ENCODE peak calls at places on chromosome 10, in five cellular contexts. R is HepG2, M is K562, L is H1, Y is GM12878. Q is an unnamed sample.
A peak's percentile ranks its signal among the peaks of the same experiment; 100 is the strongest.

GRCh38 chr10:76176166-76176550 is 744.7 kb downstream of the LRMDA start:
- DNase-seq in R (no peak), M (no peak), L (no peak), Y (no peak), Q (no peak)

GRCh38 chr10:110733256-110733952 is 89.3 kb downstream of the RBM20 start:
- DNase-seq in R (no peak), M (no peak), L (no peak), Y (no peak), Q (no peak)

GRCh38 chr10:46257099-46257498 is 29.7 kb upstream of the ANTXRL start:
- DNase-seq in R (no peak), M (no peak), L (no peak), Y (no peak), Q (no peak)

GRCh38 chr10:131831561-131831960 is 69.2 kb upstream of the PPP2R2D start:
- DNase-seq in R (no peak), M (no peak), L (no peak), Y (no peak), Q (no peak)

GRCh38 chr10:51666476-51666875 is 32.9 kb downstream of the CSTF2T start:
- DNase-seq in R (no peak), M (no peak), L (no peak), Y (no peak), Q (no peak)

GRCh38 chr10:125201108-125201524 is 40.8 kb upstream of the CTBP2 start:
- DNase-seq in R (no peak), M (no peak), L (no peak), Y (peak; percentile 17), Q (peak; percentile 26)

GRCh38 chr10:92239185-92239599 is 51.7 kb downstream of the CPEB3 start:
- DNase-seq in R (no peak), M (no peak), L (no peak), Y (no peak), Q (no peak)

GRCh38 chr10:132443998-132444876 is 47.2 kb downstream of the PWWP2B start:
- DNase-seq in R (no peak), M (peak; percentile 55), L (no peak), Y (no peak), Q (no peak)

GRCh38 chr10:15321431-15322321 is 49.4 kb downstream of the FAM171A1 start:
- DNase-seq in R (no peak), M (no peak), L (no peak), Y (no peak), Q (no peak)

GRCh38 chr10:114967071-114967470 is 29.1 kb downstream of the TRUB1 start:
- DNase-seq in R (peak; percentile 7), M (no peak), L (no peak), Y (no peak), Q (no peak)
- TF ChIP-seq SRF in R (no peak), M (no peak), L (no peak), Y (no peak), Q (no peak)

GRCh38 chr10:100348389-100348927 is 1.4 kb downstream of the SCD start:
- DNase-seq in R (no peak), M (no peak), L (no peak), Y (no peak), Q (no peak)
- H3K4me3 ChIP-seq in R (peak overlapping the region; percentile 95), M (peak overlapping the region; percentile 93), L (peak overlapping the region; percentile 92), Y (peak overlapping the region; percentile 86), Q (peak overlapping the region; percentile 92)

DNA sequence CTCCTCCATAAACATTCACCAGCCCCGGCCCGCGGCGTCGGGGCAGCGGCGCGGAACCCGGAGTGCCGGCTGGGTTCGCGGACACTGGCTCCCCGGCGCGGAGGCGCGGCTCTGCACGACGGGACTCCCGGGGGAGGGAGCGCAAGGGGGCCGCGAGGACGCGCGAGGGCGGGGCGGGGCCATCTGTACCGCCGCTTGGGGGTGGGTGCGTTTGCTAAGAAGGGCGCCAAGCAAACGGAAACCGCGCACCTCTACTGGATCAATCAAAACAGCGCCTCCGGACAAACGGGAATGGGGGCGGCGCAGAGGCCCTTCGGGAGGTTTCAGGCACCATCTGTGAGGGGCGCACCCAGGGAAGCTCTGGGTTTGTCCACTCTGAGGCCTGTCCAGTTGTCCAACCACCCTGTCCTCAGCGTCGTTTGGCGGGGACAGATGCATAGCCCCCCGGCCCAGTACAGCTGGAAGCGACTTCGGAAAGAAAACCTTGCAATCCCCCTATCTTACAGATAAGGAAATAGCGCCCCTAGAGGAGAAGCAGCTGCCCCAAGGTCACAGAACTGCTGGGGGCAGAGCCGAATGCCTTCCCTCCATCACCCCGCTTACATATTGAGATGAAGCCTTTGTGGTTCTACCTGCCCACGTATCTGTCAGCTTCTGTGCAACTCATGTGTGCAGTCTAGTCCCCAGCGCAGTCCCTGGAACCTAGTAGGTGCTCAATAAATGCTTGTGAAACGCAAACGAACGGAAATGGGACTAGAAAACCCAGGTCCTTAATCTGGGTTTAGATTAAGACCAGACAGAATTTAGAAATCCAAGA is 10.7 kb upstream of the SLIT1 start:
- DNase-seq in R (peak; percentile 47), M (peak; percentile 69), L (peak; percentile 56), Y (no peak), Q (peak; percentile 45)
- TF ChIP-seq EZH2 in R (no peak), M (no peak), L (peak; percentile 49), Y (no peak), Q (no peak)

DNA sequence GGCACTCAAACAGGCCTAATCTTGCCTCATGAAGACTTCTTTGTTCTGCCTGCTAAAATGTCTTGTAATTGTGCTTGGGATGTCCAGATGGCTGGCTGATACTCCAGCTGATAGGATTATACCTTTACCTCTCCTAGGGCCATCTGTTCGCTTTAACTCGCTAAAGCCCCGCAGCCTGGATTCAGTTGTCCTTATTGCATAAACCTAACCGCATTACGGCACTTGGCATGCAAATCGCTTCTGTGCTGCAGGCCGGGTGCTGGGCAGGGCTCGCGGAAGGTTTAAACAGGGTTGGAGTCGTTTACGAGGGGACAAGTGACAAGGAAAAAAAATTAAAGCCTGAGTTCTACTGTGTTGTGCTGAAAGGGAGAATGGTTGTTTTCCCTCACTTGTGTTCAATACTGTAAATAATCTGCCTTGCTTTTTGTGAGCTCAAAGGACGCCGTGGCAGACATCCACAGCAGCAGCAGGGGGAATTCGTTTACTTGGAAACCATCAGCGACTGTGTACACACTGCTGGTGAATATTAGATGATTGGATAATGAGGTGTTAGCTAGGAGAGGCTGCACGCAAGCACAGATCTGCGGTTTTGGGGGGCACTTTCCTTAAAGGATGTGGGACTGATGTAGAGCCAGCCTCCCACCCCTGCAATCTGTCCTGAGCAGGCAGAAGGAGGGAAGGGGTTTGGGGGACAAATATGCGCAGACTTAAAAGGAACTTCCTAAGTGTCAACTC is 93.0 kb downstream of the EBF3 start:
- DNase-seq in R (no peak), M (no peak), L (no peak), Y (no peak), Q (no peak)
- TF ChIP-seq SRF in R (no peak), M (no peak), L (no peak), Y (no peak), Q (no peak)

DNA sequence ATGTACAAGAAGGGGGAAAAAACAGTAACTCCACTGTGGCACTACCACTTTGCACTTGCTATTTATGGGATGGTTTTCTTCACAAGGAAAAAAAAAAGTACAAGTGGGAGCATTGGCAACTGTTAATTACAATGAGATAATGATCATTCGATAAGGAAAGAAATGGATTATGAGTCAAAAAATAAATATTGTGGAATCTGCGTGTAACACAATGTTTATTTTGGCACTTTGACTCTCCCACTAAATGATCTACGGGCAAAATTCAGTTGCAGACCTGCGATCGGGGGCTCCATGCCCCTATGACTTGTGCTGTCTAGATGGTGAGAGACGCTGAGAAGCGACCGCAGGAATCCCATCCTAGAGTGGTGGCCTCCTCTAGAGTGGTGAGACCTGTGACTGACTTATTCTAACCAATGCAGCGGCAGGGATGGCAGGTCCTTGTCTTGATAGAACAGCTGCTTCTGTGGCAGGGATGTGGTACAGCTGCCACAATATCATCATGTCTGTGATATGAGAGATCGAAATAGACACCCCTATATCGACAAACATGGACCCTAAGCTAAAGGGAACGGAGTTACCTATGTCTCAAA is 345.0 kb upstream of the KLF6 start:
- DNase-seq in R (no peak), M (no peak), L (no peak), Y (no peak), Q (no peak)
- H3K4me3 ChIP-seq in R (no peak overlapping the region), M (no peak overlapping the region), L (no peak overlapping the region), Y (no peak overlapping the region), Q (no peak overlapping the region)

DNA sequence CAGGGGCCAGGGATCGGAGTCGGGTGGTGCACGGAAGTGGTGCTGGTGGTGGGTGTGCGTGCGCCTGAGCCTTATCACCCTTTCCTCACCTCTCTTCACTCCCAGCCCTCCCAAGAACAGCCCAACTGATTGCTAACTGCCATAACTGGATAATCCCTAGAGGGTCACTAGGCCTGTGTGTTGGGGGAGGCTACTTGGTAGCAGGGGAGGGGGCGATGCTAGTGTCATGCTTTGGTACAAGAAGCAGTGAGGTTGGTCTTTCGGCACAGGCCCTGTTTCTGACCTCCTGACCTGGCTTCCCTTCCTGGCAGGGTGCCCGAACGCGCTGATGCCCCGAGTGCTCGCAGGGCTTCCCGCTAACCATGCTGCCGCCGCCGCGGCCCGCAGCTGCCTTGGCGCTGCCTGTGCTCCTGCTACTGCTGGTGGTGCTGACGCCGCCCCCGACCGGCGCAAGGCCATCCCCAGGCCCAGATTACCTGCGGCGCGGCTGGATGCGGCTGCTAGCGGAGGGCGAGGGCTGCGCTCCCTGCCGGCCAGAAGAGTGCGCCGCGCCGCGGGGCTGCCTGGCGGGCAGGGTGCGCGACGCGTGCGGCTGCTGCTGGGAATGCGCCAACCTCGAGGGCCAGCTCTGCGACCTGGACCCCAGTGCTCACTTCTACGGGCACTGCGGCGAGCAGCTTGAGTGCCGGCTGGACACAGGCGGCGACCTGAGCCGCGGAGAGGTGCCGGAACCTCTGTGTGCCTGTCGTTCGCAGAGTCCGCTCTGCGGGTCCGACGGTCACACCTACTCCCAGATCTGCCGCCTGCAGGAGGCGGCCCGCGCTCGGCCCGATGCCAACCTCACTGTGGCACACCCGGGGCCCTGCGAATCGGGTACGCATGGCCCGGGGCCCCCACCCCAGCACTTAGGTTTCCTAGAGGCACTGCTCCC is 707 bp downstream of the KAZALD1 start:
- DNase-seq in R (peak; percentile 68), M (peak; percentile 70), L (no peak), Y (no peak), Q (no peak)
- TF ChIP-seq EZH2 in R (no peak), M (no peak), L (peak; percentile 88), Y (no peak), Q (no peak)